ENCODE peak calls at places on chromosomes 4 and X, in seven cellular contexts. One of them, this sample, is unnamed.

GRCh38 chrX:26918633-26919032 is 544.5 kb downstream of the PPP4R3C start:
- DNase-seq in cardiac fibroblast: peak; percentile 30
- DNase-seq in HFF-Myc: no peak
- DNase-seq in osteocyte: no peak
- DNase-seq in lower leg skin: no peak
- DNase-seq in cardiac muscle cell: peak; percentile 25
- DNase-seq in ascending aorta: no peak
- DNase-seq in this sample: peak; percentile 8

GRCh38 chr4:181688886-181689285 is 554.3 kb upstream of the TENM3 start:
- DNase-seq in cardiac fibroblast: no peak
- DNase-seq in HFF-Myc: no peak
- DNase-seq in osteocyte: no peak
- DNase-seq in lower leg skin: no peak
- DNase-seq in cardiac muscle cell: peak; percentile 8
- DNase-seq in ascending aorta: no peak
- DNase-seq in this sample: no peak

GRCh38 chrX:42450228-42450627 is 327.7 kb downstream of the PPP1R2C start:
- DNase-seq in cardiac fibroblast: no peak
- DNase-seq in HFF-Myc: no peak
- DNase-seq in osteocyte: no peak
- DNase-seq in lower leg skin: no peak
- DNase-seq in cardiac muscle cell: no peak
- DNase-seq in ascending aorta: no peak
- DNase-seq in this sample: no peak

GRCh38 chr4:37682701-37683401 is 3.3 kb downstream of the RELL1 start:
- DNase-seq in cardiac fibroblast: no peak
- DNase-seq in HFF-Myc: no peak
- DNase-seq in osteocyte: no peak
- DNase-seq in lower leg skin: no peak
- DNase-seq in cardiac muscle cell: no peak
- DNase-seq in ascending aorta: no peak
- DNase-seq in this sample: no peak

GRCh38 chrX:140040397-140040796 is 75.1 kb upstream of the CXorf66 start:
- DNase-seq in cardiac fibroblast: no peak
- DNase-seq in HFF-Myc: no peak
- DNase-seq in osteocyte: no peak
- DNase-seq in lower leg skin: no peak
- DNase-seq in cardiac muscle cell: no peak
- DNase-seq in ascending aorta: no peak
- DNase-seq in this sample: no peak

GRCh38 chr4:4687935-4688727 is 146.3 kb upstream of the STX18 start:
- DNase-seq in cardiac fibroblast: no peak
- DNase-seq in HFF-Myc: no peak
- DNase-seq in osteocyte: no peak
- DNase-seq in lower leg skin: no peak
- DNase-seq in cardiac muscle cell: no peak
- DNase-seq in ascending aorta: no peak
- DNase-seq in this sample: no peak

GRCh38 chr4:128521634-128522253 is 234.1 kb upstream of the PGRMC2 start:
- DNase-seq in cardiac fibroblast: peak; percentile 69
- DNase-seq in HFF-Myc: no peak
- DNase-seq in osteocyte: no peak
- DNase-seq in lower leg skin: no peak
- DNase-seq in cardiac muscle cell: peak; percentile 68
- DNase-seq in ascending aorta: no peak
- DNase-seq in this sample: no peak

GRCh38 chrX:150926304-150926703 is 27.8 kb upstream of the CD99L2 start:
- DNase-seq in cardiac fibroblast: peak; percentile 3
- DNase-seq in HFF-Myc: no peak
- DNase-seq in osteocyte: no peak
- DNase-seq in lower leg skin: no peak
- DNase-seq in cardiac muscle cell: no peak
- DNase-seq in ascending aorta: no peak
- DNase-seq in this sample: no peak

GRCh38 chrX:21779095-21779494 is 21.2 kb upstream of the SMPX start:
- DNase-seq in cardiac fibroblast: no peak
- DNase-seq in HFF-Myc: no peak
- DNase-seq in osteocyte: no peak
- DNase-seq in lower leg skin: no peak
- DNase-seq in cardiac muscle cell: no peak
- DNase-seq in ascending aorta: no peak
- DNase-seq in this sample: no peak

GRCh38 chr4:8915201-8916200 is 43.9 kb upstream of the HMX1 start:
- DNase-seq in cardiac fibroblast: no peak
- DNase-seq in HFF-Myc: no peak
- DNase-seq in osteocyte: peak; percentile 80
- DNase-seq in lower leg skin: peak; percentile 8
- DNase-seq in cardiac muscle cell: no peak
- DNase-seq in ascending aorta: peak; percentile 52
- DNase-seq in this sample: no peak

GRCh38 chr4:153564630-153565525 is 98.7 kb downstream of the TMEM131L start:
- DNase-seq in cardiac fibroblast: peak; percentile 40
- DNase-seq in HFF-Myc: no peak
- DNase-seq in osteocyte: no peak
- DNase-seq in lower leg skin: no peak
- DNase-seq in cardiac muscle cell: no peak
- DNase-seq in ascending aorta: no peak
- DNase-seq in this sample: no peak

GRCh38 chr4:106303548-106303947 is 12.5 kb downstream of the TBCK start:
- DNase-seq in cardiac fibroblast: no peak
- DNase-seq in HFF-Myc: no peak
- DNase-seq in osteocyte: no peak
- DNase-seq in lower leg skin: no peak
- DNase-seq in cardiac muscle cell: no peak
- DNase-seq in ascending aorta: no peak
- DNase-seq in this sample: no peak

GRCh38 chr4:87745058-87745842 is 54.1 kb upstream of the IBSP start:
- DNase-seq in cardiac fibroblast: no peak
- DNase-seq in HFF-Myc: no peak
- DNase-seq in osteocyte: no peak
- DNase-seq in lower leg skin: no peak
- DNase-seq in cardiac muscle cell: no peak
- DNase-seq in ascending aorta: no peak
- DNase-seq in this sample: peak; percentile 9

GRCh38 chr4:174036563-174036962 is 246.9 kb downstream of the FBXO8 start:
- DNase-seq in cardiac fibroblast: no peak
- DNase-seq in HFF-Myc: no peak
- DNase-seq in osteocyte: no peak
- DNase-seq in lower leg skin: no peak
- DNase-seq in cardiac muscle cell: no peak
- DNase-seq in ascending aorta: no peak
- DNase-seq in this sample: no peak

GRCh38 chrX:129786210-129786651 is 6.5 kb downstream of the SASH3 start:
- DNase-seq in cardiac fibroblast: no peak
- DNase-seq in HFF-Myc: no peak
- DNase-seq in osteocyte: no peak
- DNase-seq in lower leg skin: no peak
- DNase-seq in cardiac muscle cell: no peak
- DNase-seq in ascending aorta: no peak
- DNase-seq in this sample: no peak

GRCh38 chr4:99856166-99856565 is 38.1 kb downstream of the LAMTOR3 start:
- DNase-seq in cardiac fibroblast: peak; percentile 26
- DNase-seq in HFF-Myc: peak; percentile 4
- DNase-seq in osteocyte: no peak
- DNase-seq in lower leg skin: no peak
- DNase-seq in cardiac muscle cell: peak; percentile 51
- DNase-seq in ascending aorta: no peak
- DNase-seq in this sample: no peak

GRCh38 chr4:100099746-100100145 is 90.5 kb downstream of the DDIT4L start:
- DNase-seq in cardiac fibroblast: no peak
- DNase-seq in HFF-Myc: no peak
- DNase-seq in osteocyte: no peak
- DNase-seq in lower leg skin: no peak
- DNase-seq in cardiac muscle cell: no peak
- DNase-seq in ascending aorta: no peak
- DNase-seq in this sample: no peak

DNA sequence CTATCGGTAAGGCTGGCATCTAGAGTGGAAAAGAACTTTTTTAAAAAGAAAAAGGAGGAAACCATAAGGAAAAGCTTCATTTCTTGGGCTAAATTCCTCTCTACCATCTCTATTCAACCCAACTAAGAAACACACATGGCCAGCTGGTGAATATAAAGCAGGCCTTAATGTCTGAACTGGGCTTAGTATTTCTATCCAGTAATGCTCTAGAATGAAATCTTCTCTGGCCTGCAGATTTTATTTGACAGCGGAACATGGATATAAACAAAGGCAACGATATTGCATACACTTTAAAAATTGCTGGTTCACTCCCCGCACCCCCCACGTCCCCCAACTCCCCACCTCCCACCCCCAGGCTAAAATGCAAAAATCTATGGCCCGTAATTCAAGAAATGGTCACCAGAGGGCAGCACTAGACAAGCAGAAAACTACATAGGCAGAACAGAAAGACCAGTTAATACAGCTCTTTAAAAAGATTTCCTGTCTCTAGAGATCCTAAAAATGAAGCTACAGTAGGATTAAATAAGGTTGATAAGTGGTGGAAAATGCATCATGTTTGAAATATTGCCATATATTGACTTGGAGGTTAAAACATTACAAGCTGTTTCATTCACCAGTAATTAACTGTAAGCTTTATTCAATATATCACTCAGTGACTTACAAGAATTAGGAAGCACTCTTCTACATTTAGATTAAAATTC is 155.2 kb upstream of the GALNT7 start:
- DNase-seq in cardiac fibroblast: peak; percentile 57
- DNase-seq in HFF-Myc: no peak
- DNase-seq in osteocyte: no peak
- DNase-seq in lower leg skin: peak; percentile 19
- DNase-seq in cardiac muscle cell: peak; percentile 57
- DNase-seq in ascending aorta: peak; percentile 72
- DNase-seq in this sample: peak; percentile 74
- TF ChIP-seq CTCF in cardiac fibroblast: peak; percentile 67
- TF ChIP-seq CTCF in HFF-Myc: peak; percentile 47
- TF ChIP-seq CTCF in osteocyte: peak; percentile 70
- TF ChIP-seq CTCF in lower leg skin: no peak
- TF ChIP-seq CTCF in cardiac muscle cell: peak; percentile 57
- TF ChIP-seq CTCF in ascending aorta: peak; percentile 89
- TF ChIP-seq CTCF in this sample: peak; percentile 67

GRCh38 chr4:47664051-47664826 is 173.6 kb downstream of the CORIN start:
- DNase-seq in cardiac fibroblast: no peak
- DNase-seq in HFF-Myc: no peak
- DNase-seq in osteocyte: no peak
- DNase-seq in lower leg skin: no peak
- DNase-seq in cardiac muscle cell: no peak
- DNase-seq in ascending aorta: no peak
- DNase-seq in this sample: no peak

GRCh38 chr4:47667552-47667951 is 170.3 kb downstream of the CORIN start:
- DNase-seq in cardiac fibroblast: no peak
- DNase-seq in HFF-Myc: no peak
- DNase-seq in osteocyte: no peak
- DNase-seq in lower leg skin: no peak
- DNase-seq in cardiac muscle cell: no peak
- DNase-seq in ascending aorta: no peak
- DNase-seq in this sample: no peak

GRCh38 chr4:47668810-47669408 is 169.0 kb downstream of the CORIN start:
- DNase-seq in cardiac fibroblast: peak; percentile 61
- DNase-seq in HFF-Myc: peak; percentile 41
- DNase-seq in osteocyte: no peak
- DNase-seq in lower leg skin: no peak
- DNase-seq in cardiac muscle cell: peak; percentile 72
- DNase-seq in ascending aorta: no peak
- DNase-seq in this sample: peak; percentile 13

GRCh38 chr4:47668256-47668655 is 169.6 kb downstream of the CORIN start:
- DNase-seq in cardiac fibroblast: no peak
- DNase-seq in HFF-Myc: no peak
- DNase-seq in osteocyte: no peak
- DNase-seq in lower leg skin: no peak
- DNase-seq in cardiac muscle cell: no peak
- DNase-seq in ascending aorta: no peak
- DNase-seq in this sample: no peak

GRCh38 chr4:47662975-47663374 is 174.9 kb downstream of the CORIN start:
- DNase-seq in cardiac fibroblast: no peak
- DNase-seq in HFF-Myc: no peak
- DNase-seq in osteocyte: no peak
- DNase-seq in lower leg skin: no peak
- DNase-seq in cardiac muscle cell: no peak
- DNase-seq in ascending aorta: no peak
- DNase-seq in this sample: peak; percentile 6
- TF ChIP-seq CTCF in cardiac fibroblast: peak; percentile 20
- TF ChIP-seq CTCF in HFF-Myc: peak; percentile 38
- TF ChIP-seq CTCF in osteocyte: peak; percentile 37
- TF ChIP-seq CTCF in lower leg skin: no peak
- TF ChIP-seq CTCF in cardiac muscle cell: peak; percentile 25
- TF ChIP-seq CTCF in ascending aorta: no peak
- TF ChIP-seq CTCF in this sample: peak; percentile 29

GRCh38 chrX:38279188-38279587 is 48.1 kb downstream of the RPGR start:
- DNase-seq in cardiac fibroblast: no peak
- DNase-seq in HFF-Myc: no peak
- DNase-seq in osteocyte: no peak
- DNase-seq in lower leg skin: no peak
- DNase-seq in cardiac muscle cell: no peak
- DNase-seq in ascending aorta: no peak
- DNase-seq in this sample: no peak

GRCh38 chrX:38285649-38286048 is 41.7 kb downstream of the RPGR start:
- DNase-seq in cardiac fibroblast: no peak
- DNase-seq in HFF-Myc: no peak
- DNase-seq in osteocyte: no peak
- DNase-seq in lower leg skin: no peak
- DNase-seq in cardiac muscle cell: no peak
- DNase-seq in ascending aorta: no peak
- DNase-seq in this sample: no peak

GRCh38 chrX:38277802-38278201 is 49.5 kb downstream of the RPGR start:
- DNase-seq in cardiac fibroblast: no peak
- DNase-seq in HFF-Myc: no peak
- DNase-seq in osteocyte: no peak
- DNase-seq in lower leg skin: no peak
- DNase-seq in cardiac muscle cell: no peak
- DNase-seq in ascending aorta: no peak
- DNase-seq in this sample: no peak

GRCh38 chrX:38278682-38279081 is 48.6 kb downstream of the RPGR start:
- DNase-seq in cardiac fibroblast: no peak
- DNase-seq in HFF-Myc: no peak
- DNase-seq in osteocyte: no peak
- DNase-seq in lower leg skin: no peak
- DNase-seq in cardiac muscle cell: no peak
- DNase-seq in ascending aorta: no peak
- DNase-seq in this sample: no peak

DNA sequence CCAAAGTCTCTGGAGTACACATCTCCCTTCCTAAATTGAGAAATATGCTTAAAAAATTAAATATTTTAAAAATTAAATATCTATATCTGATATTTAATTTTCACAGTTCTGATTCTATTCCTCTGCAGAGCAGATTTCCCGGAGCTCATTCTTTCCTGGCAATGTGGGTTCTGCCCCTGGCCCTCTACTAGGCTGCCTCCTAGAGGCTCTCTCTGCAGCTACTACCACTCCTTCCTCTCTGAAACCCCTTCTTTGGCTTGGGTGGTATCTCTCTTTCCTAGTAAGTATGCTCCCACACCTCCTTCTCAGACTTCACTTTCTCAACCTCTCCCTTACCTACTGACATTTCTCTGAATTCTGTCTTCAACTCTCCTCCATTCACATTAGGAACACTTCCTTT is 45.3 kb downstream of the RPGR start:
- DNase-seq in cardiac fibroblast: peak; percentile 59
- DNase-seq in HFF-Myc: no peak
- DNase-seq in osteocyte: no peak
- DNase-seq in lower leg skin: no peak
- DNase-seq in cardiac muscle cell: peak; percentile 48
- DNase-seq in ascending aorta: no peak
- DNase-seq in this sample: no peak
- TF ChIP-seq CTCF in cardiac fibroblast: peak; percentile 56
- TF ChIP-seq CTCF in HFF-Myc: peak; percentile 40
- TF ChIP-seq CTCF in osteocyte: peak; percentile 53
- TF ChIP-seq CTCF in lower leg skin: no peak
- TF ChIP-seq CTCF in cardiac muscle cell: peak; percentile 71
- TF ChIP-seq CTCF in ascending aorta: peak; percentile 42
- TF ChIP-seq CTCF in this sample: no peak

GRCh38 chrX:117996918-117997480 is 119.6 kb downstream of the KLHL13 start:
- DNase-seq in cardiac fibroblast: no peak
- DNase-seq in HFF-Myc: no peak
- DNase-seq in osteocyte: no peak
- DNase-seq in lower leg skin: no peak
- DNase-seq in cardiac muscle cell: no peak
- DNase-seq in ascending aorta: no peak
- DNase-seq in this sample: no peak
- TF ChIP-seq CTCF in cardiac fibroblast: no peak
- TF ChIP-seq CTCF in HFF-Myc: peak; percentile 18
- TF ChIP-seq CTCF in osteocyte: peak; percentile 7
- TF ChIP-seq CTCF in lower leg skin: no peak
- TF ChIP-seq CTCF in cardiac muscle cell: peak; percentile 23
- TF ChIP-seq CTCF in ascending aorta: no peak
- TF ChIP-seq CTCF in this sample: no peak